ENCODE peak calls at places on chromosome 3, in nine cellular contexts. V, X, W, J, A, E, P, K and G are unnamed samples.

GRCh38 chr3:9500108-9501050 is 53.2 kb downstream of the LHFPL4 start:
- DNase-seq in V (peak; percentile 73), X (peak; percentile 84), W (no peak), J (peak; percentile 49), A (peak; percentile 51), E (peak; percentile 66), P (peak; percentile 84), K (peak; percentile 45), G (no peak)

GRCh38 chr3:27628029-27628750 is 93.9 kb downstream of the EOMES start:
- DNase-seq in V (no peak), X (no peak), W (no peak), J (no peak), A (no peak), E (peak; percentile 21), P (no peak), K (no peak), G (no peak)

GRCh38 chr3:171199473-171199829 is 172.9 kb upstream of the SLC2A2 start:
- DNase-seq in V (no peak), X (no peak), W (no peak), J (no peak), A (no peak), E (no peak), P (no peak), K (no peak), G (no peak)

GRCh38 chr3:146037697-146038096 is 123.3 kb downstream of the PLOD2 start:
- DNase-seq in V (no peak), X (no peak), W (no peak), J (no peak), A (no peak), E (peak; percentile 13), P (no peak), K (no peak), G (no peak)

GRCh38 chr3:189908646-189909045 is 212.1 kb downstream of the P3H2 start:
- DNase-seq in V (no peak), X (no peak), W (no peak), J (no peak), A (no peak), E (peak; percentile 84), P (no peak), K (no peak), G (no peak)

GRCh38 chr3:105119801-105120340 is 246.8 kb upstream of the ALCAM start:
- DNase-seq in V (no peak), X (no peak), W (no peak), J (no peak), A (no peak), E (peak; percentile 4), P (no peak), K (no peak), G (no peak)

GRCh38 chr3:152524198-152525140 is 255.7 kb downstream of the MBNL1 start:
- DNase-seq in V (peak; percentile 50), X (peak; percentile 40), W (no peak), J (peak; percentile 28), A (no peak), E (peak; percentile 29), P (peak; percentile 44), K (no peak), G (no peak)

GRCh38 chr3:151203053-151203420 is at the start of gene GPR171:
- DNase-seq in V (no peak), X (no peak), W (no peak), J (peak; percentile 62), A (peak; percentile 35), E (no peak), P (peak; percentile 64), K (no peak), G (no peak)

GRCh38 chr3:191412764-191413163 is 48.2 kb upstream of the PYDC2 start:
- DNase-seq in V (no peak), X (no peak), W (no peak), J (no peak), A (no peak), E (peak; percentile 92), P (no peak), K (no peak), G (no peak)

GRCh38 chr3:45464336-45464809 is 76.0 kb downstream of the LARS2 start:
- DNase-seq in V (no peak), X (peak; percentile 19), W (no peak), J (no peak), A (no peak), E (no peak), P (no peak), K (peak; percentile 80), G (no peak)

GRCh38 chr3:144677118-144677517 is 705.5 kb downstream of the DIPK2A start:
- DNase-seq in V (no peak), X (no peak), W (no peak), J (no peak), A (no peak), E (peak; percentile 38), P (no peak), K (no peak), G (no peak)

GRCh38 chr3:4491873-4492239 is 1.3 kb upstream of the ITPR1 start:
- DNase-seq in V (no peak), X (no peak), W (no peak), J (no peak), A (no peak), E (no peak), P (no peak), K (no peak), G (no peak)

GRCh38 chr3:51389423-51390183 is 1.5 kb upstream of the RBM15B start:
- DNase-seq in V (peak; percentile 78), X (peak; percentile 50), W (no peak), J (no peak), A (no peak), E (peak; percentile 48), P (peak; percentile 62), K (no peak), G (no peak)

GRCh38 chr3:44555753-44556152 is 760 bp downstream of the ZKSCAN7 start:
- DNase-seq in V (no peak), X (no peak), W (no peak), J (no peak), A (no peak), E (peak; percentile 19), P (no peak), K (no peak), G (no peak)

GRCh38 chr3:140720242-140720641 is 42.4 kb downstream of the TRIM42 start:
- DNase-seq in V (no peak), X (no peak), W (peak; percentile 19), J (no peak), A (no peak), E (no peak), P (no peak), K (no peak), G (no peak)

GRCh38 chr3:107142171-107142570 is 235.1 kb upstream of the CCDC54 start:
- DNase-seq in V (no peak), X (no peak), W (no peak), J (no peak), A (no peak), E (no peak), P (no peak), K (no peak), G (no peak)

GRCh38 chr3:143084856-143085731 is 34.5 kb upstream of the CHST2 start:
- DNase-seq in V (peak; percentile 100), X (no peak), W (no peak), J (no peak), A (no peak), E (peak; percentile 42), P (no peak), K (no peak), G (no peak)

GRCh38 chr3:129940086-129940485 is 34.4 kb upstream of the TRH start:
- DNase-seq in V (no peak), X (no peak), W (no peak), J (no peak), A (no peak), E (no peak), P (no peak), K (no peak), G (no peak)

GRCh38 chr3:54307616-54308180 is 185.3 kb downstream of the CACNA2D3 start:
- DNase-seq in V (no peak), X (no peak), W (no peak), J (no peak), A (no peak), E (peak; percentile 45), P (no peak), K (no peak), G (no peak)

GRCh38 chr3:148866261-148866660 is 1.2 kb downstream of the CPA3 start:
- DNase-seq in V (no peak), X (no peak), W (no peak), J (no peak), A (no peak), E (peak; percentile 97), P (no peak), K (peak; percentile 15), G (no peak)